ENCODE peak calls at places on chromosomes 12 and 14, in seven cellular contexts. X is PC-3; D is caudate nucleus; H is HuH-7.5; R is RPMI7951; I is NCI-H1694; V is effector memory CD8-positive, alpha-beta T cell. C is an unnamed sample.

GRCh38 chr12:2776129-2776806 is 18.5 kb upstream of the FKBP4 start:
- DNase-seq in H (no peak), V (no peak), I (no peak), R (no peak), D (no peak), X (no peak), C (no peak)

GRCh38 chr12:101713059-101713682 is 15.7 kb downstream of the CHPT1 start:
- DNase-seq in X (no peak), R (no peak), D (peak), H (peak), V (no peak), I (no peak), C (no peak)

GRCh38 chr14:67556671-67557070 is 23.6 kb downstream of the PLEKHH1 start:
- DNase-seq in D (no peak), V (no peak), H (no peak), R (no peak), I (no peak), X (no peak), C (no peak)

GRCh38 chr12:106321139-106321850 is 18.8 kb downstream of the TCP11L2 start:
- DNase-seq in I (no peak), V (no peak), H (no peak), R (no peak), X (no peak), D (no peak), C (no peak)

GRCh38 chr12:104727866-104728449 is 230.1 kb downstream of the SLC41A2 start:
- DNase-seq in V (no peak), H (no peak), X (no peak), R (peak), D (no peak), I (no peak), C (no peak)

GRCh38 chr14:93228550-93228949 is 21.5 kb downstream of the UBR7 start:
- DNase-seq in X (no peak), R (no peak), I (no peak), H (no peak), D (no peak), V (no peak), C (no peak)

GRCh38 chr14:103099081-103099732 is 4.7 kb downstream of the EXOC3L4 start:
- DNase-seq in I (no peak), H (peak), X (no peak), R (no peak), V (no peak), D (no peak), C (no peak)

GRCh38 chr12:16112626-16113560 is 164.6 kb downstream of the SLC15A5 start:
- DNase-seq in H (no peak), V (no peak), I (peak), R (no peak), D (no peak), X (no peak), C (peak)

GRCh38 chr12:106223485-106224391 is 24.1 kb downstream of the CKAP4 start:
- DNase-seq in I (peak), X (peak), D (peak), V (peak), R (peak), H (peak), C (peak)

GRCh38 chr12:132054983-132055382 is 89.1 kb downstream of the DDX51 start:
- DNase-seq in R (no peak), D (no peak), H (no peak), X (no peak), I (no peak), V (no peak), C (no peak)

GRCh38 chr12:119696943-119697342 is 29.0 kb downstream of the PRKAB1 start:
- DNase-seq in X (no peak), I (no peak), H (no peak), R (no peak), V (no peak), D (no peak), C (no peak)

GRCh38 chr14:92974541-92975345 is 51.8 kb downstream of the CHGA start:
- DNase-seq in H (no peak), D (no peak), R (no peak), I (no peak), V (no peak), X (no peak), C (no peak)

GRCh38 chr12:3320881-3321509 is 170.0 kb upstream of the PRMT8 start:
- DNase-seq in I (no peak), H (no peak), X (no peak), D (no peak), R (no peak), V (no peak), C (no peak)

GRCh38 chr12:13223176-13223806 is 26.8 kb downstream of the EMP1 start:
- DNase-seq in D (no peak), I (peak), X (peak), V (no peak), H (peak), R (peak), C (peak)

GRCh38 chr12:107404981-107405380 is 280.6 kb upstream of the PWP1 start:
- DNase-seq in R (peak), H (peak), D (no peak), X (peak), V (no peak), I (peak), C (peak)

C was measured in AG10803.